ENCODE peak calls at places on chromosomes 2 and 18, in ten cellular contexts. One of them, this sample, is unnamed.
A peak's percentile ranks its signal among the peaks of the same experiment; 100 is the strongest.

GRCh38 chr2:26519396-26519991 is 41.6 kb upstream of the OTOF start:
- DNase-seq in mammary epithelial cell: no peak
- DNase-seq in suprapubic skin: no peak
- DNase-seq in tibial nerve: no peak
- DNase-seq in astrocyte: no peak
- DNase-seq in caudate nucleus: no peak
- DNase-seq in HL-60: no peak
- DNase-seq in endothelial cell of umbilical vein: no peak
- DNase-seq in heart right ventricle: no peak
- DNase-seq in HepG2: no peak
- DNase-seq in this sample: no peak

GRCh38 chr18:54415086-54415485 is 57.4 kb downstream of the C18orf54 start:
- DNase-seq in mammary epithelial cell: no peak
- DNase-seq in suprapubic skin: no peak
- DNase-seq in tibial nerve: no peak
- DNase-seq in astrocyte: peak; percentile 41
- DNase-seq in caudate nucleus: no peak
- DNase-seq in HL-60: no peak
- DNase-seq in endothelial cell of umbilical vein: no peak
- DNase-seq in heart right ventricle: no peak
- DNase-seq in HepG2: no peak
- DNase-seq in this sample: no peak

GRCh38 chr2:103734911-103735310 is 973.1 kb downstream of the TMEM182 start:
- DNase-seq in mammary epithelial cell: no peak
- DNase-seq in suprapubic skin: no peak
- DNase-seq in tibial nerve: no peak
- DNase-seq in astrocyte: no peak
- DNase-seq in caudate nucleus: no peak
- DNase-seq in HL-60: no peak
- DNase-seq in endothelial cell of umbilical vein: no peak
- DNase-seq in heart right ventricle: no peak
- DNase-seq in HepG2: no peak
- DNase-seq in this sample: no peak

GRCh38 chr18:10089881-10090280 is 176.1 kb downstream of the VAPA start:
- DNase-seq in mammary epithelial cell: no peak
- DNase-seq in suprapubic skin: no peak
- DNase-seq in tibial nerve: no peak
- DNase-seq in astrocyte: no peak
- DNase-seq in caudate nucleus: no peak
- DNase-seq in HL-60: no peak
- DNase-seq in endothelial cell of umbilical vein: no peak
- DNase-seq in heart right ventricle: no peak
- DNase-seq in HepG2: no peak
- DNase-seq in this sample: no peak

GRCh38 chr2:140630557-140630956 is 1500.3 kb downstream of the LRP1B start:
- DNase-seq in mammary epithelial cell: no peak
- DNase-seq in suprapubic skin: no peak
- DNase-seq in tibial nerve: no peak
- DNase-seq in astrocyte: no peak
- DNase-seq in caudate nucleus: no peak
- DNase-seq in HL-60: no peak
- DNase-seq in endothelial cell of umbilical vein: no peak
- DNase-seq in heart right ventricle: no peak
- DNase-seq in HepG2: no peak
- DNase-seq in this sample: no peak

GRCh38 chr2:196750291-196750923 is 49.1 kb downstream of the GTF3C3 start:
- DNase-seq in mammary epithelial cell: no peak
- DNase-seq in suprapubic skin: no peak
- DNase-seq in tibial nerve: no peak
- DNase-seq in astrocyte: no peak
- DNase-seq in caudate nucleus: no peak
- DNase-seq in HL-60: no peak
- DNase-seq in endothelial cell of umbilical vein: no peak
- DNase-seq in heart right ventricle: no peak
- DNase-seq in HepG2: no peak
- DNase-seq in this sample: no peak

GRCh38 chr18:58700209-58700608 is 28.9 kb downstream of the MALT1 start:
- DNase-seq in mammary epithelial cell: no peak
- DNase-seq in suprapubic skin: no peak
- DNase-seq in tibial nerve: no peak
- DNase-seq in astrocyte: no peak
- DNase-seq in caudate nucleus: no peak
- DNase-seq in HL-60: no peak
- DNase-seq in endothelial cell of umbilical vein: no peak
- DNase-seq in heart right ventricle: no peak
- DNase-seq in HepG2: no peak
- DNase-seq in this sample: no peak

GRCh38 chr2:188976545-188977268 is 2.5 kb downstream of the COL3A1 start:
- DNase-seq in mammary epithelial cell: no peak
- DNase-seq in suprapubic skin: no peak
- DNase-seq in tibial nerve: no peak
- DNase-seq in astrocyte: no peak
- DNase-seq in caudate nucleus: no peak
- DNase-seq in HL-60: no peak
- DNase-seq in endothelial cell of umbilical vein: peak; percentile 65
- DNase-seq in heart right ventricle: no peak
- DNase-seq in HepG2: peak; percentile 10
- DNase-seq in this sample: no peak

GRCh38 chr2:15914981-15915380 is 25.4 kb upstream of the MYCN start:
- DNase-seq in mammary epithelial cell: no peak
- DNase-seq in suprapubic skin: no peak
- DNase-seq in tibial nerve: no peak
- DNase-seq in astrocyte: peak; percentile 8
- DNase-seq in caudate nucleus: no peak
- DNase-seq in HL-60: no peak
- DNase-seq in endothelial cell of umbilical vein: no peak
- DNase-seq in heart right ventricle: no peak
- DNase-seq in HepG2: no peak
- DNase-seq in this sample: no peak

GRCh38 chr2:146457221-146457620 is 1387.6 kb upstream of the ACVR2A start:
- DNase-seq in mammary epithelial cell: no peak
- DNase-seq in suprapubic skin: no peak
- DNase-seq in tibial nerve: no peak
- DNase-seq in astrocyte: peak; percentile 37
- DNase-seq in caudate nucleus: no peak
- DNase-seq in HL-60: no peak
- DNase-seq in endothelial cell of umbilical vein: no peak
- DNase-seq in heart right ventricle: no peak
- DNase-seq in HepG2: no peak
- DNase-seq in this sample: no peak

GRCh38 chr2:71607490-71607889 is 154.1 kb downstream of the DYSF start:
- DNase-seq in mammary epithelial cell: no peak
- DNase-seq in suprapubic skin: no peak
- DNase-seq in tibial nerve: peak; percentile 7
- DNase-seq in astrocyte: no peak
- DNase-seq in caudate nucleus: no peak
- DNase-seq in HL-60: no peak
- DNase-seq in endothelial cell of umbilical vein: no peak
- DNase-seq in heart right ventricle: no peak
- DNase-seq in HepG2: no peak
- DNase-seq in this sample: no peak
- H3K27ac ChIP-seq in mammary epithelial cell: no peak overlapping the region
- H3K27ac ChIP-seq in suprapubic skin: no peak overlapping the region
- H3K27ac ChIP-seq in tibial nerve: no peak overlapping the region
- H3K27ac ChIP-seq in astrocyte: no peak overlapping the region
- H3K27ac ChIP-seq in caudate nucleus: no peak overlapping the region
- H3K27ac ChIP-seq in HL-60: no peak overlapping the region
- H3K27ac ChIP-seq in endothelial cell of umbilical vein: no peak overlapping the region
- H3K27ac ChIP-seq in heart right ventricle: no peak overlapping the region
- H3K27ac ChIP-seq in HepG2: no peak overlapping the region
- H3K27ac ChIP-seq in this sample: no peak overlapping the region

DNA sequence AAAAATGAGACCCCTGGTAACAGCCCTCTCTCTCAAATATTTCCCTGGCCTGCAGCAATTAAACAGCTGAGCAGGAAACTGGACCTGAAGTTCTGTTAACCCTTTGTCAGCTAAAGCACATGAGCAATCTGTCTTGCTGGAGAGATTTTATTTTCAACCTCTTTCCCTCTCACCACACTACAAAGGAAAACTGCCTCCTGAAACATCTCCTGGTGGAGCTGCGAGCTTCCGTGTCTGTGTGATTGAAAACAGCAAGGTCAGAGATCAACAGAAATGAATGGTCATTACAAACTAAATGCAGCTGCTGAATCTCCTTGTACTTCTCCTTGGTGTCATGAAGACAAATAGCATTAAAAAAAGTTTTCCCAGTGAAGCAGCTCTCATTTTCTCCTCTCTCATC is 70.2 kb upstream of the CCDC85A start:
- DNase-seq in mammary epithelial cell: no peak
- DNase-seq in suprapubic skin: no peak
- DNase-seq in tibial nerve: no peak
- DNase-seq in astrocyte: no peak
- DNase-seq in caudate nucleus: no peak
- DNase-seq in HL-60: no peak
- DNase-seq in endothelial cell of umbilical vein: peak; percentile 18
- DNase-seq in heart right ventricle: no peak
- DNase-seq in HepG2: no peak
- DNase-seq in this sample: no peak
- H3K27ac ChIP-seq in mammary epithelial cell: no peak overlapping the region
- H3K27ac ChIP-seq in suprapubic skin: no peak overlapping the region
- H3K27ac ChIP-seq in tibial nerve: no peak overlapping the region
- H3K27ac ChIP-seq in astrocyte: no peak overlapping the region
- H3K27ac ChIP-seq in caudate nucleus: no peak overlapping the region
- H3K27ac ChIP-seq in HL-60: no peak overlapping the region
- H3K27ac ChIP-seq in endothelial cell of umbilical vein: no peak overlapping the region
- H3K27ac ChIP-seq in heart right ventricle: no peak overlapping the region
- H3K27ac ChIP-seq in HepG2: no peak overlapping the region
- H3K27ac ChIP-seq in this sample: no peak overlapping the region

GRCh38 chr2:44715671-44716077 is 225.8 kb upstream of the SIX3 start:
- DNase-seq in mammary epithelial cell: peak; percentile 56
- DNase-seq in suprapubic skin: no peak
- DNase-seq in tibial nerve: no peak
- DNase-seq in astrocyte: peak; percentile 48
- DNase-seq in caudate nucleus: no peak
- DNase-seq in HL-60: no peak
- DNase-seq in endothelial cell of umbilical vein: peak; percentile 26
- DNase-seq in heart right ventricle: peak; percentile 17
- DNase-seq in HepG2: peak; percentile 24
- DNase-seq in this sample: peak; percentile 2

GRCh38 chr2:44719564-44719963 is 221.9 kb upstream of the SIX3 start:
- DNase-seq in mammary epithelial cell: no peak
- DNase-seq in suprapubic skin: no peak
- DNase-seq in tibial nerve: no peak
- DNase-seq in astrocyte: no peak
- DNase-seq in caudate nucleus: no peak
- DNase-seq in HL-60: no peak
- DNase-seq in endothelial cell of umbilical vein: no peak
- DNase-seq in heart right ventricle: no peak
- DNase-seq in HepG2: no peak
- DNase-seq in this sample: no peak

GRCh38 chr2:44718431-44718830 is 223.1 kb upstream of the SIX3 start:
- DNase-seq in mammary epithelial cell: no peak
- DNase-seq in suprapubic skin: no peak
- DNase-seq in tibial nerve: no peak
- DNase-seq in astrocyte: no peak
- DNase-seq in caudate nucleus: no peak
- DNase-seq in HL-60: no peak
- DNase-seq in endothelial cell of umbilical vein: no peak
- DNase-seq in heart right ventricle: no peak
- DNase-seq in HepG2: no peak
- DNase-seq in this sample: no peak

GRCh38 chr2:44713170-44713569 is 228.3 kb upstream of the SIX3 start:
- DNase-seq in mammary epithelial cell: peak; percentile 8
- DNase-seq in suprapubic skin: no peak
- DNase-seq in tibial nerve: no peak
- DNase-seq in astrocyte: no peak
- DNase-seq in caudate nucleus: no peak
- DNase-seq in HL-60: no peak
- DNase-seq in endothelial cell of umbilical vein: no peak
- DNase-seq in heart right ventricle: no peak
- DNase-seq in HepG2: no peak
- DNase-seq in this sample: no peak

DNA sequence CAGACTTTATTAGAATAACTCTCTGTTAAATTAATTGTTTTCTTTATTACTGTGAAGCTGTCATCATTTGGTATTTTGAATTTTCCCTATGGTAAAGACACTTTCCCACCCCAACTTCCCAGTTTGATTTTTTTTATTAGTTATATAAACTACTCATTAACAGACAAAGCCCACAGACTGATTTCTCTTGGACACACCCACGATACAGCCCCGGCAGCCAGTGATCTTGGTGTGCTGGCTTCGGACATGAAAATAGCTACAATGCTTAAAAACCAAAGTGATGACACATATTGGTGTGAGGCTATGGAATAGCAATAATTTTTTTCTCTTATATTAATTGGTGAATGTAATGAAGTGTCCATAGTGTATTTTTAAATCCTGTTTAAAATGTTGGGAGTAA is 225.4 kb upstream of the SIX3 start:
- DNase-seq in mammary epithelial cell: no peak
- DNase-seq in suprapubic skin: no peak
- DNase-seq in tibial nerve: no peak
- DNase-seq in astrocyte: peak; percentile 18
- DNase-seq in caudate nucleus: no peak
- DNase-seq in HL-60: no peak
- DNase-seq in endothelial cell of umbilical vein: no peak
- DNase-seq in heart right ventricle: no peak
- DNase-seq in HepG2: no peak
- DNase-seq in this sample: no peak
- H3K27ac ChIP-seq in mammary epithelial cell: no peak overlapping the region
- H3K27ac ChIP-seq in suprapubic skin: no peak overlapping the region
- H3K27ac ChIP-seq in tibial nerve: no peak overlapping the region
- H3K27ac ChIP-seq in astrocyte: no peak overlapping the region
- H3K27ac ChIP-seq in caudate nucleus: no peak overlapping the region
- H3K27ac ChIP-seq in HL-60: no peak overlapping the region
- H3K27ac ChIP-seq in endothelial cell of umbilical vein: no peak overlapping the region
- H3K27ac ChIP-seq in heart right ventricle: no peak overlapping the region
- H3K27ac ChIP-seq in HepG2: no peak overlapping the region
- H3K27ac ChIP-seq in this sample: no peak overlapping the region

GRCh38 chr2:185360776-185361175 is 377.8 kb upstream of the FSIP2 start:
- DNase-seq in mammary epithelial cell: peak; percentile 20
- DNase-seq in suprapubic skin: no peak
- DNase-seq in tibial nerve: no peak
- DNase-seq in astrocyte: no peak
- DNase-seq in caudate nucleus: no peak
- DNase-seq in HL-60: no peak
- DNase-seq in endothelial cell of umbilical vein: no peak
- DNase-seq in heart right ventricle: no peak
- DNase-seq in HepG2: no peak
- DNase-seq in this sample: no peak
- H3K27ac ChIP-seq in mammary epithelial cell: no peak overlapping the region
- H3K27ac ChIP-seq in suprapubic skin: no peak overlapping the region
- H3K27ac ChIP-seq in tibial nerve: no peak overlapping the region
- H3K27ac ChIP-seq in astrocyte: no peak overlapping the region
- H3K27ac ChIP-seq in caudate nucleus: no peak overlapping the region
- H3K27ac ChIP-seq in HL-60: no peak overlapping the region
- H3K27ac ChIP-seq in endothelial cell of umbilical vein: no peak overlapping the region
- H3K27ac ChIP-seq in heart right ventricle: no peak overlapping the region
- H3K27ac ChIP-seq in HepG2: no peak overlapping the region
- H3K27ac ChIP-seq in this sample: no peak overlapping the region

GRCh38 chr2:233822101-233822771 is 32.1 kb downstream of the HJURP start:
- DNase-seq in mammary epithelial cell: no peak
- DNase-seq in suprapubic skin: peak; percentile 39
- DNase-seq in tibial nerve: no peak
- DNase-seq in astrocyte: no peak
- DNase-seq in caudate nucleus: no peak
- DNase-seq in HL-60: no peak
- DNase-seq in endothelial cell of umbilical vein: no peak
- DNase-seq in heart right ventricle: no peak
- DNase-seq in HepG2: no peak
- DNase-seq in this sample: no peak
- H3K27ac ChIP-seq in mammary epithelial cell: no peak overlapping the region
- H3K27ac ChIP-seq in suprapubic skin: no peak overlapping the region
- H3K27ac ChIP-seq in tibial nerve: no peak overlapping the region
- H3K27ac ChIP-seq in astrocyte: no peak overlapping the region
- H3K27ac ChIP-seq in caudate nucleus: no peak overlapping the region
- H3K27ac ChIP-seq in HL-60: no peak overlapping the region
- H3K27ac ChIP-seq in endothelial cell of umbilical vein: no peak overlapping the region
- H3K27ac ChIP-seq in heart right ventricle: no peak overlapping the region
- H3K27ac ChIP-seq in HepG2: no peak overlapping the region
- H3K27ac ChIP-seq in this sample: no peak overlapping the region

GRCh38 chr18:32455346-32455745 is 15.3 kb downstream of the GAREM1 start:
- DNase-seq in mammary epithelial cell: no peak
- DNase-seq in suprapubic skin: no peak
- DNase-seq in tibial nerve: no peak
- DNase-seq in astrocyte: no peak
- DNase-seq in caudate nucleus: no peak
- DNase-seq in HL-60: no peak
- DNase-seq in endothelial cell of umbilical vein: no peak
- DNase-seq in heart right ventricle: no peak
- DNase-seq in HepG2: no peak
- DNase-seq in this sample: no peak
- H3K27ac ChIP-seq in mammary epithelial cell: no peak overlapping the region
- H3K27ac ChIP-seq in suprapubic skin: no peak overlapping the region
- H3K27ac ChIP-seq in tibial nerve: peak overlapping the region; percentile 4
- H3K27ac ChIP-seq in astrocyte: no peak overlapping the region
- H3K27ac ChIP-seq in caudate nucleus: no peak overlapping the region
- H3K27ac ChIP-seq in HL-60: no peak overlapping the region
- H3K27ac ChIP-seq in endothelial cell of umbilical vein: no peak overlapping the region
- H3K27ac ChIP-seq in heart right ventricle: no peak overlapping the region
- H3K27ac ChIP-seq in HepG2: no peak overlapping the region
- H3K27ac ChIP-seq in this sample: no peak overlapping the region